ENCODE peak calls at places on chromosomes 3 and 15, in six cellular contexts. X is dorsolateral prefrontal cortex, N is uterus, I is aorta, D is thoracic aorta, O is heart right ventricle. R is an unnamed sample.
A peak's percentile ranks its signal among the peaks of the same experiment; 100 is the strongest.

GRCh38 chr15:41965441-41966413 is 6.6 kb downstream of the EHD4 start:
- DNase-seq in X (no peak), N (peak; percentile 46), I (peak; percentile 46), D (no peak), O (peak; percentile 59), R (no peak)

GRCh38 chr3:69738291-69738690 is 973 bp upstream of the MITF start:
- DNase-seq in X (no peak), N (no peak), I (no peak), D (no peak), O (no peak), R (no peak)

GRCh38 chr3:188449421-188449820 is 295.5 kb downstream of the LPP start:
- DNase-seq in X (no peak), N (no peak), I (no peak), D (no peak), O (no peak), R (no peak)

GRCh38 chr15:27456807-27457206 is 485.8 kb downstream of the GABRG3 start:
- DNase-seq in X (no peak), N (no peak), I (no peak), D (no peak), O (no peak), R (peak; percentile 75)

GRCh38 chr3:66496731-66497130 is 4.1 kb downstream of the LRIG1 start:
- DNase-seq in X (no peak), N (no peak), I (no peak), D (no peak), O (no peak), R (no peak)

GRCh38 chr15:31360158-31360561 is 33.5 kb downstream of the KLF13 start:
- DNase-seq in X (no peak), N (no peak), I (no peak), D (no peak), O (no peak), R (no peak)

GRCh38 chr3:9552252-9552999 is 1.2 kb downstream of the LHFPL4 start:
- DNase-seq in X (peak; percentile 35), N (peak; percentile 27), I (peak; percentile 53), D (no peak), O (peak; percentile 29), R (no peak)

GRCh38 chr3:111244760-111245159 is 173.1 kb downstream of the NECTIN3 start:
- DNase-seq in X (no peak), N (no peak), I (no peak), D (no peak), O (no peak), R (no peak)

GRCh38 chr3:72345237-72345878 is 502.9 kb downstream of the SHQ1 start:
- DNase-seq in X (no peak), N (no peak), I (no peak), D (no peak), O (no peak), R (no peak)

GRCh38 chr15:84736375-84736774 is 12.0 kb upstream of the ZNF592 start:
- DNase-seq in X (no peak), N (no peak), I (no peak), D (no peak), O (no peak), R (no peak)

GRCh38 chr3:127541320-127541719 is 49.2 kb downstream of the TPRA1 start:
- DNase-seq in X (no peak), N (no peak), I (peak; percentile 23), D (no peak), O (no peak), R (no peak)

GRCh38 chr3:46538803-46539442 is 27.2 kb downstream of the LRRC2 start:
- DNase-seq in X (no peak), N (peak; percentile 21), I (peak; percentile 88), D (no peak), O (peak; percentile 43), R (peak; percentile 85)

GRCh38 chr15:35545316-35545824 is 595 bp downstream of the DPH6 start:
- DNase-seq in X (peak; percentile 40), N (peak; percentile 50), I (peak; percentile 62), D (no peak), O (peak; percentile 43), R (no peak)

GRCh38 chr3:13517253-13517977 is 31.5 kb upstream of the FBLN2 start:
- DNase-seq in X (no peak), N (peak; percentile 76), I (peak; percentile 65), D (no peak), O (peak; percentile 86), R (no peak)

GRCh38 chr3:76933245-76933644 is 106.7 kb upstream of the ROBO2 start:
- DNase-seq in X (no peak), N (no peak), I (no peak), D (no peak), O (no peak), R (no peak)

GRCh38 chr15:42608767-42609488 is 33.5 kb downstream of the STARD9 start:
- DNase-seq in X (no peak), N (no peak), I (no peak), D (no peak), O (no peak), R (no peak)

GRCh38 chr3:37554364-37554763 is 307.3 kb upstream of the CTDSPL start:
- DNase-seq in X (no peak), N (no peak), I (no peak), D (no peak), O (no peak), R (no peak)

GRCh38 chr3:168029705-168030104 is 66.0 kb downstream of the GOLIM4 start:
- DNase-seq in X (no peak), N (no peak), I (no peak), D (no peak), O (no peak), R (no peak)

GRCh38 chr3:105553851-105554250 is 187.1 kb downstream of the ALCAM start:
- DNase-seq in X (no peak), N (no peak), I (no peak), D (no peak), O (no peak), R (no peak)

GRCh38 chr3:134312873-134313838 is 61.1 kb downstream of the AMOTL2 start:
- DNase-seq in X (no peak), N (peak; percentile 81), I (peak; percentile 82), D (no peak), O (peak; percentile 84), R (no peak)

GRCh38 chr3:171556574-171557145 is 96.5 kb upstream of the TNIK start:
- DNase-seq in X (no peak), N (no peak), I (no peak), D (no peak), O (no peak), R (no peak)

GRCh38 chr3:57709559-57709958 is 16.7 kb upstream of the DENND6A start:
- DNase-seq in X (no peak), N (no peak), I (no peak), D (no peak), O (no peak), R (no peak)

GRCh38 chr3:37980477-37981347 is 9.9 kb upstream of the VILL start:
- DNase-seq in X (no peak), N (no peak), I (no peak), D (no peak), O (no peak), R (no peak)

GRCh38 chr3:149879872-149880271 is 66.9 kb downstream of the RNF13 start:
- DNase-seq in X (peak; percentile 70), N (peak; percentile 36), I (peak; percentile 77), D (no peak), O (peak; percentile 47), R (no peak)

GRCh38 chr3:182970811-182971418 is 9.4 kb downstream of the DCUN1D1 start:
- DNase-seq in X (no peak), N (no peak), I (no peak), D (no peak), O (no peak), R (no peak)

DNA sequence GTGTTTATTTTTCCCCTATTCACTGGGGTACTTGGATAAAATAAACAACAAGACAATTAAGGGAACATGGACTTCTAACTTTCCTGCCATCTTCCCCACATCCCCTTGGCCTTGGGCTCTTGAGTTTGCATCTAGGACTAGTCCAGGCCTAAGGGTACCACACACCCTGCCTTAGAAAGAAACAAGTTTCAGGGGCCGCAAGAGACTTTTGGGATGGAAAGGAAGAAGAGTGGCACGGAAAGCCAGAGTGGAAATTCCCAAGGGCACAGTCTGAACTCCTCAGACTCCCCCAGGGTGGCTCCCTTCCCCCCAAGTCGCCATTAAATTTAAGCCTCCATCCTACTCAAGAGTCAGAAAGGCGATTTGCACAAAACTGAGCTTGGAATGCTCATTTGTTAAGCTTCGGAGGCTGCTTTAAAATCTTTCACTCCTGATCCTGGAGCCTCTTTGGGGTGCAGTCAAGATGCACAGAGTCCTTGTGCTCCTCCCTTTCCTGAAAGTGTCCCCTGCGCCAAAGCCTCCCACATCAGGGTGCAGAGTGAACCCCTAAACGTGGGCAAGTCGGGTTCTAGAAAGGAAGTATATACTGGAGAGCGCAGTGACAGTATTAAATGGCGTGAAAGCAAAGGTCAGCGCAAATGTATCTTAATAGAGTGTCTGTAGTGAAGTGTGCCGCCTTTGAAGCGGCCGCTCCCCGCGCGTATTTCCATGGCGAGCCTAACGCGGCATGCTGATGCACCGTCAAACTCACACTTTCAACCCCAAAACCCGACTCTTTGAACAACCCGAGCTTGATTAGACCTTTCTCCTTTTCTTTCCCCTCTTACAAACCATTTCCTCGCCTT is 18.6 kb downstream of the ZIC4 start:
- DNase-seq in X (no peak), N (no peak), I (no peak), D (no peak), O (no peak), R (no peak)
- H3K27me3 ChIP-seq in X (peaks cover 44% of the 10 kb centered on the region), N (peaks cover 93% of the 10 kb centered on the region), I (peaks cover 2% of the 10 kb centered on the region), D (peaks cover 13% of the 10 kb centered on the region), O (peaks cover 100% of the 10 kb centered on the region), R (peaks cover 100% of the 10 kb centered on the region)

GRCh38 chr15:52804526-52805081 is 14.5 kb upstream of the ONECUT1 start:
- DNase-seq in X (no peak), N (no peak), I (no peak), D (no peak), O (no peak), R (no peak)

GRCh38 chr15:52803543-52804306 is 13.6 kb upstream of the ONECUT1 start:
- DNase-seq in X (no peak), N (no peak), I (no peak), D (no peak), O (no peak), R (no peak)

GRCh38 chr15:52805351-52806283 is 15.5 kb upstream of the ONECUT1 start:
- DNase-seq in X (no peak), N (no peak), I (no peak), D (no peak), O (no peak), R (no peak)

GRCh38 chr15:52808441-52808840 is 18.3 kb upstream of the ONECUT1 start:
- DNase-seq in X (no peak), N (no peak), I (no peak), D (no peak), O (no peak), R (no peak)

GRCh38 chr15:52806284-52806655 is 16.1 kb upstream of the ONECUT1 start:
- DNase-seq in X (no peak), N (no peak), I (no peak), D (no peak), O (no peak), R (no peak)
- H3K27me3 ChIP-seq in X (peaks cover 93% of the 10 kb centered on the region), N (peaks cover 66% of the 10 kb centered on the region), I (peaks cover 4% of the 10 kb centered on the region), D (peaks cover 5% of the 10 kb centered on the region), O (peaks cover 98% of the 10 kb centered on the region), R (peaks cover 11% of the 10 kb centered on the region)

GRCh38 chr15:67820147-67820991 is 4.9 kb upstream of the SKOR1 start:
- DNase-seq in X (no peak), N (no peak), I (no peak), D (no peak), O (no peak), R (no peak)
- H3K27me3 ChIP-seq in X (peaks cover 70% of the 10 kb centered on the region), N (peaks cover 64% of the 10 kb centered on the region), I (peaks cover 2% of the 10 kb centered on the region), D (peaks cover 44% of the 10 kb centered on the region), O (peaks cover 94% of the 10 kb centered on the region), R (peaks cover 3% of the 10 kb centered on the region)

DNA sequence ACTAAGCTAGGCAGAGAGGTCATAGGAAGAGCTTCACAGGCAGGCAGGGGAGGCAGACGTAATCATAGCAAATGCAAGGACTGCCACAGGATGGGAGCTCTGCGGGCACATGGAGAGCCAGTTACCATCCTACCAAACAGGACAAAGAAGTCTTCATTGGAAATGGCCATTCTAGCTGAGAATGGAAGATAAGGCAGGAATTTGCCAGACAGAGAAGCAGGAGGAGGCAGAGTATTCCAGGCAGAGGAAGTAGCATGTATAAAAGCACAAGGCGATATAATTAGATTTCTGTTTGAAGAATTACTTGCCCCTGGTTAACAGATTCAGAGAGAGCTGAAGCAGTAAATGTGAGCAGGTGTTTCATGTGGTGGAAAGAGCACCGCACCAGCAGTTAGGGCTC is 3.5 kb upstream of the SEMA5B start:
- DNase-seq in X (no peak), N (no peak), I (no peak), D (no peak), O (no peak), R (no peak)
- H3K27me3 ChIP-seq in X (no peaks in the 10 kb centered on the region), N (no peaks in the 10 kb centered on the region), I (no peaks in the 10 kb centered on the region), D (no peaks in the 10 kb centered on the region), O (peaks cover 55% of the 10 kb centered on the region), R (peaks cover 84% of the 10 kb centered on the region)